ENCODE peak calls at places on chromosome 15, in five cellular contexts. W, D, T, K and C are unnamed samples.

GRCh38 chr15:51448592-51449494 is 107.4 kb downstream of the GLDN start:
- DNase-seq in W (no peak), D (no peak), T (no peak), K (no peak), C (no peak)

GRCh38 chr15:62643571-62643970 is 399.0 kb upstream of the TPM1 start:
- DNase-seq in W (no peak), D (no peak), T (no peak), K (no peak), C (no peak)

GRCh38 chr15:63560741-63561448 is 36.3 kb upstream of the FBXL22 start:
- DNase-seq in W (peak; percentile 48), D (no peak), T (no peak), K (no peak), C (no peak)

GRCh38 chr15:55742498-55742926 is 440 bp downstream of the PRTG start:
- DNase-seq in W (peak; percentile 23), D (peak; percentile 19), T (no peak), K (peak; percentile 17), C (no peak)

GRCh38 chr15:58546635-58547627 is 115.1 kb downstream of the LIPC start:
- DNase-seq in W (no peak), D (peak; percentile 65), T (peak; percentile 50), K (peak; percentile 92), C (no peak)

GRCh38 chr15:78667578-78668236 is 26.7 kb upstream of the CHRNB4 start:
- DNase-seq in W (no peak), D (no peak), T (no peak), K (no peak), C (no peak)

GRCh38 chr15:81955709-81956108 is 90.1 kb downstream of the MEX3B start:
- DNase-seq in W (no peak), D (no peak), T (peak; percentile 70), K (no peak), C (no peak)

GRCh38 chr15:39327005-39327725 is 253.7 kb upstream of the THBS1 start:
- DNase-seq in W (no peak), D (no peak), T (no peak), K (no peak), C (no peak)

GRCh38 chr15:57432141-57432701 is 55.9 kb downstream of the CGNL1 start:
- DNase-seq in W (peak; percentile 84), D (no peak), T (no peak), K (no peak), C (no peak)

GRCh38 chr15:58148120-58148519 is 9.9 kb downstream of the AQP9 start:
- DNase-seq in W (no peak), D (no peak), T (no peak), K (no peak), C (no peak)

GRCh38 chr15:70426065-70426821 is 328.5 kb upstream of the TLE3 start:
- DNase-seq in W (no peak), D (no peak), T (no peak), K (no peak), C (no peak)

GRCh38 chr15:88252441-88252840 is 4.1 kb downstream of the NTRK3 start:
- DNase-seq in W (no peak), D (no peak), T (no peak), K (no peak), C (no peak)

GRCh38 chr15:25790003-25790660 is 73.0 kb downstream of the ATP10A start:
- DNase-seq in W (peak; percentile 31), D (peak; percentile 45), T (peak; percentile 75), K (peak; percentile 62), C (no peak)

GRCh38 chr15:101062063-101062462 is 142.9 kb downstream of the LRRK1 start:
- DNase-seq in W (no peak), D (no peak), T (no peak), K (no peak), C (no peak)

GRCh38 chr15:72474912-72475601 is 927 bp downstream of the ARIH1 start:
- DNase-seq in W (peak; percentile 74), D (peak; percentile 70), T (peak; percentile 9), K (peak; percentile 70), C (peak; percentile 75)

GRCh38 chr15:99452728-99453643 is 112.8 kb upstream of the MEF2A start:
- DNase-seq in W (no peak), D (peak; percentile 94), T (no peak), K (no peak), C (no peak)

GRCh38 chr15:87741350-87741749 is 515.2 kb downstream of the NTRK3 start:
- DNase-seq in W (no peak), D (no peak), T (no peak), K (no peak), C (no peak)

GRCh38 chr15:47965297-47965696 is 155.5 kb upstream of the SLC24A5 start:
- DNase-seq in W (peak; percentile 9), D (no peak), T (no peak), K (no peak), C (no peak)

GRCh38 chr15:65286069-65286703 is 497 bp downstream of the PARP16 start:
- DNase-seq in W (peak; percentile 76), D (peak; percentile 15), T (no peak), K (no peak), C (peak; percentile 67)

GRCh38 chr15:64004582-64004981 is 41.7 kb downstream of the DAPK2 start:
- DNase-seq in W (no peak), D (no peak), T (no peak), K (no peak), C (no peak)

GRCh38 chr15:25065876-25066275 is 111.1 kb downstream of the SNRPN start:
- DNase-seq in W (no peak), D (no peak), T (no peak), K (no peak), C (no peak)

GRCh38 chr15:71455107-71455506 is 339.8 kb downstream of the THSD4 start:
- DNase-seq in W (no peak), D (no peak), T (no peak), K (no peak), C (no peak)

GRCh38 chr15:98967096-98967495 is 40.5 kb downstream of the PGPEP1L start:
- DNase-seq in W (no peak), D (no peak), T (no peak), K (no peak), C (no peak)

GRCh38 chr15:88900309-88900981 is 5.1 kb upstream of the HAPLN3 start:
- DNase-seq in W (no peak), D (no peak), T (no peak), K (peak; percentile 84), C (no peak)

GRCh38 chr15:43872416-43873020 is 45.7 kb downstream of the WDR76 start:
- DNase-seq in W (peak; percentile 92), D (peak; percentile 31), T (peak; percentile 15), K (peak; percentile 76), C (peak; percentile 63)

GRCh38 chr15:58403581-58403980 is 28.2 kb upstream of the LIPC start:
- DNase-seq in W (no peak), D (no peak), T (no peak), K (no peak), C (no peak)

GRCh38 chr15:81264072-81264857 is 59.7 kb downstream of the STARD5 start:
- DNase-seq in W (no peak), D (no peak), T (no peak), K (no peak), C (no peak)

GRCh38 chr15:70078578-70079417 is 18.9 kb downstream of the TLE3 start:
- DNase-seq in W (no peak), D (no peak), T (no peak), K (no peak), C (no peak)

DNA sequence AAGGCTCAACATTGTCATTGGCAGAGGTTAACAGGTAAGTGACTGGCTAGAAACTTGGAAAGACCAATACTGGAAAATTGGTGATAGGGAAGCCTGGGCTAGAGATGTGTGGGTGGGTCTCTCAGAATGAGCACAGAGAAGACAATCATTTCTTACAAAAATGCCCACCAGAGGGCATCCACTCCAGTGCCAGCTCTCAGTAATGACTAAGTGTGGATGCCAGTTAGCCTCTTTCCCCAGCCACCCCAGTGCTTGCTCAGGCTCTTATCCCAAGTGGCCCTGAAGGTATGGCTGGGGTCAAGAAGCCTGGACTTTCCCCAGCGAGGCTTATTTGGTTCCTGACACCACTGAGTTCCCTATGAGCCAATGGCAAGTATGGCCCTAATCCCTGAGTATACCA is 115.9 kb upstream of the ST8SIA2 start:
- DNase-seq in W (peak; percentile 37), D (no peak), T (no peak), K (peak; percentile 2), C (no peak)
- TF ChIP-seq CTCF in W (peak; percentile 49), D (peak; percentile 51), T (no peak), K (peak; percentile 45), C (no peak)

GRCh38 chr15:74543583-74543982 is 2.6 kb downstream of the ARID3B start:
- DNase-seq in W (peak; percentile 42), D (no peak), T (no peak), K (no peak), C (no peak)

GRCh38 chr15:74548236-74548635 is 7.2 kb downstream of the ARID3B start:
- DNase-seq in W (no peak), D (no peak), T (no peak), K (no peak), C (no peak)

GRCh38 chr15:74545061-74545460 is 4.0 kb downstream of the ARID3B start:
- DNase-seq in W (no peak), D (no peak), T (no peak), K (no peak), C (no peak)

GRCh38 chr15:74543043-74543422 is 2.0 kb downstream of the ARID3B start:
- DNase-seq in W (no peak), D (no peak), T (no peak), K (no peak), C (no peak)

GRCh38 chr15:74545776-74546656 is 5.0 kb downstream of the ARID3B start:
- DNase-seq in W (peak; percentile 16), D (peak; percentile 99), T (peak; percentile 97), K (peak; percentile 100), C (peak; percentile 28)
- TF ChIP-seq CTCF in W (no peak), D (no peak), T (no peak), K (no peak), C (no peak)

DNA sequence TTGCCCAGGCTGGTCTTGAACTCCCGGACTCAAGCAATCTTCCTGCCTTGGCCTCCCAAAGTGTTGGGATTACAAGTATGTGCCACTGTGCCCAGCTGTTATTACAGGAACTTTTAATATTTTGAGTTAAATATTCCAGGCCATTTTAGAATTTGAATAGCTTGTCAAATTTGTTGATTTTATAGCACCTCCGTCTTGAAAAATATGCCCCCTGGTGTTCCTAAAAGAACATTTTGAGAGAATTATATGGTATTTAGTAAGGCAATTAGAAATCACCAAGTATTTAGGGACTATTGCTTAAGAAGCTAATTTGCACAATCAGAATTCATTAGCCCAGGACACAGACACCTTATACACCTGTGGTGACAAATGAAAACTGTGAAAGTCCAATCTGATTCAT is 23.7 kb downstream of the PDE8A start:
- DNase-seq in W (no peak), D (no peak), T (no peak), K (no peak), C (no peak)
- TF ChIP-seq CTCF in W (no peak), D (peak; percentile 17), T (no peak), K (peak; percentile 7), C (no peak)

DNA sequence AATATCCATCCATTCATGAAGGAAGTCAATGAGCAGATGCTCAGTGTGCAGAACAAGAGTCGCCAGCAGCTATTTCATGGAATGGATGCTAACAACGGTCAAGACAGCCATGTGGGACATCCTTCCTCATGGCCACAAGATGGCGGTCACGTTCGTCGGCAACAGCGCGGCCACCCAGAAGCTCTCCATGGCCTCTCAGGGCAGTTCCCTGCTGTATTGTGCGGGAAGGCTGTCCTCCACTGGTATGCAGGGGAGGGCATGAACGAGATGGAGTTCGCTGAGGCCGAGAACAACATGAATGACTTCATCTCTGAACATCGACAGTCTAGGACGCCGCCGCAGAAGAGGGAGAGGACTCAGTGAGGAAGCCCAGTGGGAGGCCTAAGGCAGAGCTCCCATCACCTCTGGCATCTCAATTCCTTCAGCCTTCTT is 208.3 kb downstream of the TJP1 start:
- DNase-seq in W (peak; percentile 73), D (no peak), T (no peak), K (no peak), C (no peak)
- TF ChIP-seq CTCF in W (peak; percentile 86), D (no peak), T (no peak), K (peak; percentile 23), C (peak; percentile 15)